ENCODE peak calls at places on chromosomes 7 and 10, in six cellular contexts. One of them, this sample, is unnamed.

GRCh38 chr10:61822781-61823230 is 78.7 kb upstream of the ARID5B start:
- DNase-seq in endothelial cell: no peak
- DNase-seq in stimulated activated CD4-positive, alpha-beta T cell treated with anti-CD3 and anti-CD28 coated beads, TNF-alpha, amount 100 ng/mL, for 24 hours: no peak
- DNase-seq in activated T-helper 1 cell treated with anti-CD3 and anti-CD28 coated beads, Interleukin-12 subunit alpha, Interleukin-12 subunit beta, Interleukin-2, Interleukin-4 antibody, amounts not matched to agents 30 ng/mL and 10 ng/mL and 1 ng/mL, durations not matched to agents 14 hours and 24 hours and 36 hours: no peak
- DNase-seq in left ventricle myocardium inferior: no peak
- DNase-seq in iPS-NIHi11: no peak
- DNase-seq in this sample: no peak

GRCh38 chr7:12706900-12707536 is 19.6 kb downstream of the ARL4A start:
- DNase-seq in left ventricle myocardium inferior: no peak
- DNase-seq in stimulated activated CD4-positive, alpha-beta T cell treated with anti-CD3 and anti-CD28 coated beads, TNF-alpha, amount 100 ng/mL, for 24 hours: no peak
- DNase-seq in iPS-NIHi11: no peak
- DNase-seq in endothelial cell: no peak
- DNase-seq in activated T-helper 1 cell treated with anti-CD3 and anti-CD28 coated beads, Interleukin-12 subunit alpha, Interleukin-12 subunit beta, Interleukin-2, Interleukin-4 antibody, amounts not matched to agents 30 ng/mL and 10 ng/mL and 1 ng/mL, durations not matched to agents 14 hours and 24 hours and 36 hours: no peak
- DNase-seq in this sample: no peak

GRCh38 chr7:155865830-155866545 is 53.7 kb upstream of the SHH start:
- DNase-seq in activated T-helper 1 cell treated with anti-CD3 and anti-CD28 coated beads, Interleukin-12 subunit alpha, Interleukin-12 subunit beta, Interleukin-2, Interleukin-4 antibody, amounts not matched to agents 30 ng/mL and 10 ng/mL and 1 ng/mL, durations not matched to agents 14 hours and 24 hours and 36 hours: no peak
- DNase-seq in iPS-NIHi11: no peak
- DNase-seq in left ventricle myocardium inferior: no peak
- DNase-seq in stimulated activated CD4-positive, alpha-beta T cell treated with anti-CD3 and anti-CD28 coated beads, TNF-alpha, amount 100 ng/mL, for 24 hours: no peak
- DNase-seq in endothelial cell: no peak
- DNase-seq in this sample: no peak

GRCh38 chr7:27150568-27151340 is 1.6 kb downstream of the HOXA3 start:
- DNase-seq in iPS-NIHi11: peak
- DNase-seq in left ventricle myocardium inferior: peak
- DNase-seq in activated T-helper 1 cell treated with anti-CD3 and anti-CD28 coated beads, Interleukin-12 subunit alpha, Interleukin-12 subunit beta, Interleukin-2, Interleukin-4 antibody, amounts not matched to agents 30 ng/mL and 10 ng/mL and 1 ng/mL, durations not matched to agents 14 hours and 24 hours and 36 hours: peak
- DNase-seq in stimulated activated CD4-positive, alpha-beta T cell treated with anti-CD3 and anti-CD28 coated beads, TNF-alpha, amount 100 ng/mL, for 24 hours: peak
- DNase-seq in endothelial cell: peak
- DNase-seq in this sample: peak

GRCh38 chr10:52443419-52444388 is 129.6 kb downstream of the DKK1 start:
- DNase-seq in endothelial cell: no peak
- DNase-seq in iPS-NIHi11: no peak
- DNase-seq in activated T-helper 1 cell treated with anti-CD3 and anti-CD28 coated beads, Interleukin-12 subunit alpha, Interleukin-12 subunit beta, Interleukin-2, Interleukin-4 antibody, amounts not matched to agents 30 ng/mL and 10 ng/mL and 1 ng/mL, durations not matched to agents 14 hours and 24 hours and 36 hours: no peak
- DNase-seq in stimulated activated CD4-positive, alpha-beta T cell treated with anti-CD3 and anti-CD28 coated beads, TNF-alpha, amount 100 ng/mL, for 24 hours: no peak
- DNase-seq in left ventricle myocardium inferior: no peak
- DNase-seq in this sample: peak

GRCh38 chr10:17872191-17873091 is 63.3 kb downstream of the MRC1 start:
- DNase-seq in endothelial cell: peak
- DNase-seq in left ventricle myocardium inferior: no peak
- DNase-seq in iPS-NIHi11: no peak
- DNase-seq in activated T-helper 1 cell treated with anti-CD3 and anti-CD28 coated beads, Interleukin-12 subunit alpha, Interleukin-12 subunit beta, Interleukin-2, Interleukin-4 antibody, amounts not matched to agents 30 ng/mL and 10 ng/mL and 1 ng/mL, durations not matched to agents 14 hours and 24 hours and 36 hours: no peak
- DNase-seq in stimulated activated CD4-positive, alpha-beta T cell treated with anti-CD3 and anti-CD28 coated beads, TNF-alpha, amount 100 ng/mL, for 24 hours: no peak
- DNase-seq in this sample: no peak

GRCh38 chr7:157405914-157406810 is 69.4 kb downstream of the DNAJB6 start:
- DNase-seq in endothelial cell: no peak
- DNase-seq in stimulated activated CD4-positive, alpha-beta T cell treated with anti-CD3 and anti-CD28 coated beads, TNF-alpha, amount 100 ng/mL, for 24 hours: no peak
- DNase-seq in left ventricle myocardium inferior: peak
- DNase-seq in activated T-helper 1 cell treated with anti-CD3 and anti-CD28 coated beads, Interleukin-12 subunit alpha, Interleukin-12 subunit beta, Interleukin-2, Interleukin-4 antibody, amounts not matched to agents 30 ng/mL and 10 ng/mL and 1 ng/mL, durations not matched to agents 14 hours and 24 hours and 36 hours: no peak
- DNase-seq in iPS-NIHi11: no peak
- DNase-seq in this sample: no peak

GRCh38 chr10:101236376-101237079 is 7.3 kb upstream of the LBX1 start:
- DNase-seq in activated T-helper 1 cell treated with anti-CD3 and anti-CD28 coated beads, Interleukin-12 subunit alpha, Interleukin-12 subunit beta, Interleukin-2, Interleukin-4 antibody, amounts not matched to agents 30 ng/mL and 10 ng/mL and 1 ng/mL, durations not matched to agents 14 hours and 24 hours and 36 hours: no peak
- DNase-seq in endothelial cell: no peak
- DNase-seq in left ventricle myocardium inferior: no peak
- DNase-seq in stimulated activated CD4-positive, alpha-beta T cell treated with anti-CD3 and anti-CD28 coated beads, TNF-alpha, amount 100 ng/mL, for 24 hours: no peak
- DNase-seq in iPS-NIHi11: peak
- DNase-seq in this sample: no peak

This sample was measured in T1000.